ENCODE peak calls at places on chromosomes 6 and 20, in ten cellular contexts. S, V, W, X, Y, Z, D, E, C and N are unnamed samples.

GRCh38 chr6:158502593-158502950 is 57.3 kb upstream of the TMEM181 start:
- ATAC-seq in S (no peak), V (no peak), W (no peak), X (no peak), Y (no peak), Z (no peak), D (no peak), E (no peak), C (peak), N (peak)

GRCh38 chr20:62018437-62019143 is 47.1 kb downstream of the TAF4 start:
- ATAC-seq in S (no peak), V (no peak), W (no peak), X (no peak), Y (no peak), Z (no peak), D (no peak), E (no peak), C (no peak), N (no peak)

GRCh38 chr6:169252805-169253189 is 849 bp downstream of the THBS2 start:
- ATAC-seq in S (no peak), V (no peak), W (no peak), X (no peak), Y (no peak), Z (no peak), D (no peak), E (no peak), C (no peak), N (no peak)

GRCh38 chr6:20092071-20092566 is 120.2 kb downstream of the MBOAT1 start:
- ATAC-seq in S (peak), V (peak), W (no peak), X (no peak), Y (peak), Z (peak), D (peak), E (peak), C (peak), N (no peak)

GRCh38 chr6:64034840-64035656 is 399.4 kb downstream of the PHF3 start:
- ATAC-seq in S (peak), V (no peak), W (no peak), X (no peak), Y (no peak), Z (peak), D (no peak), E (no peak), C (no peak), N (no peak)

GRCh38 chr6:24699521-24700359 is 19.2 kb downstream of the C6orf62 start:
- ATAC-seq in S (peak), V (no peak), W (no peak), X (no peak), Y (no peak), Z (no peak), D (no peak), E (no peak), C (peak), N (no peak)

GRCh38 chr6:148885920-148886845 is 139.4 kb downstream of the UST start:
- ATAC-seq in S (no peak), V (no peak), W (no peak), X (no peak), Y (no peak), Z (peak), D (no peak), E (no peak), C (no peak), N (no peak)

GRCh38 chr20:10665791-10666190 is 8.0 kb downstream of the JAG1 start:
- ATAC-seq in S (no peak), V (peak), W (no peak), X (peak), Y (peak), Z (no peak), D (no peak), E (no peak), C (peak), N (peak)

GRCh38 chr20:40932436-40932835 is 96.2 kb upstream of the TOP1 start:
- ATAC-seq in S (no peak), V (no peak), W (no peak), X (no peak), Y (no peak), Z (no peak), D (no peak), E (no peak), C (no peak), N (no peak)

GRCh38 chr20:12177657-12178293 is 260.1 kb downstream of the BTBD3 start:
- ATAC-seq in S (no peak), V (no peak), W (no peak), X (peak), Y (no peak), Z (no peak), D (no peak), E (no peak), C (peak), N (no peak)

GRCh38 chr6:81997091-81997926 is 244.8 kb upstream of the TENT5A start:
- ATAC-seq in S (no peak), V (no peak), W (no peak), X (no peak), Y (no peak), Z (peak), D (peak), E (no peak), C (no peak), N (no peak)

DNA sequence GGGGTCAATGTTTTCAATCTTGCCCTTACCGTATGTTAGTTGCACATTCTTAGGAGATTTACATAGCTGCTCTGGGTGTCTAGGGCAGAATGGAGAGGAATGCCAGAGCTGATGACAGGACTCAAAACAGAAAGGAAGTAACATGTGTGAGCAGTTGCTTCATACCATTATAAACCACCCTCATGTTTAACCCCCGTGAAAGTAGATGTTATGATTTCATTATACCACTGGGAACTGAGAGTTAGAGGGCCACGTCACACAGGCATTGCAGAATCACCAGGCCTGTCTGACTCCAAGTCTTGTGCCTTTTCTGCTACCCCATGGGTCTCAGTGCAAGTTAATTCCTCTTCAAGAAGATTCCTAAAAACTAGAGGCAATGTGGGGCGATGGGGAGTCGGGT is 23.5 kb upstream of the SIM1 start:
- ATAC-seq in S (no peak), V (no peak), W (no peak), X (no peak), Y (no peak), Z (no peak), D (peak), E (no peak), C (no peak), N (no peak)
- H3K27ac ChIP-seq in S (peak), V (no peak), W (no peak), X (no peak), Y (no peak), Z (no peak), D (no peak), E (no peak), C (no peak), N (no peak)

GRCh38 chr20:4217349-4217761 is 202.0 kb upstream of the RNF24 start:
- ATAC-seq in S (no peak), V (peak), W (no peak), X (no peak), Y (peak), Z (peak), D (no peak), E (no peak), C (peak), N (no peak)
- TF ChIP-seq POLR2A in S (no peak), V (no peak), W (no peak), X (no peak), Y (no peak), Z (no peak), D (no peak), E (no peak), C (no peak), N (no peak)

GRCh38 chr6:56690519-56691200 is 48.0 kb upstream of the DST start:
- ATAC-seq in S (peak), V (no peak), W (no peak), X (peak), Y (no peak), Z (peak), D (no peak), E (no peak), C (peak), N (no peak)
- H3K27ac ChIP-seq in S (peak), V (peak), W (peak), X (peak), Y (peak), Z (peak), D (no peak), E (no peak), C (peak), N (peak)

DNA sequence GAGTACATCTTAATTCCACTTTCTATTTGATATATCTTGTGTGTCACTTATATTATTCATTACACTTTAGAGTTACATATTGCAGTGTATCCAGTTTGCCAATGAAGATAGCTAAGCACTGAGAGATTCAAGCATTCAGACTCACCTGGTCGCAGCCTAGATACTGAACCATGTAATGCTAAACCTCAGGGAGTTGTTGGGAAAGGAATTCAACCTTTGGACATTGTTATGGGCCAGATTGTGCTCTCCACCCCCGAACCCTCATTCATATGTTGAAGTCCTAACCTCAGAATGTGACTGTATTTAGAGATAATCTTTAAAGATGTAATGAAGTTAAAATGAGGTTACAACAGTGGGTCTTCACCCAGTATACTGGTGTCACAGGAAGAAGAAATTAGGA is 13.8 kb upstream of the KIF16B start:
- ATAC-seq in S (no peak), V (no peak), W (no peak), X (no peak), Y (no peak), Z (no peak), D (no peak), E (no peak), C (peak), N (no peak)
- TF ChIP-seq POLR2A in S (no peak), V (no peak), W (no peak), X (no peak), Y (no peak), Z (no peak), D (no peak), E (no peak), C (no peak), N (no peak)

DNA sequence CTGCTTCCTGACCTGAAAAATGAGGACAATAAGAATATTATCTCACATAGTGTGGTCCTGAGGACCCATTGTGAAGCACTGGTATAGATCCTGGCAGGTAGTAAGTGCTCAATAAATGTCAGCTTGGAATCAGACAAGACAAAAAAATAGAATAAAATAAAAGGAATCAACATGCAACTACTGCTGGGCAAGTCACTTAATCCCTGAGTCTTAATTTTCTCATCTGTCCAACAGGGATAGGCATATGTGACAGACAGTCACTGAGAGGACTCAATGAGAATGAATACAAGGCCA is 38.0 kb upstream of the PIM1 start:
- ATAC-seq in S (no peak), V (no peak), W (no peak), X (no peak), Y (no peak), Z (no peak), D (no peak), E (no peak), C (no peak), N (no peak)
- H3K27ac ChIP-seq in S (no peak), V (peak), W (peak), X (no peak), Y (peak), Z (no peak), D (no peak), E (peak), C (peak), N (peak)